ENCODE peak calls at places on chromosomes 6 and 20, in nine cellular contexts. L, C, I, W, P, Q, O, D and J are unnamed samples.

GRCh38 chr6:26103141-26103769 is 16.0 kb downstream of the HFE start:
- DNase-seq in L (peak), C (no peak), I (no peak), W (no peak), P (peak), Q (no peak), O (no peak), D (no peak), J (no peak)

GRCh38 chr6:149317656-149318571 is at the start of gene TAB2:
- DNase-seq in L (peak), C (peak), I (peak), W (no peak), P (no peak), Q (peak), O (peak), D (peak), J (peak)

GRCh38 chr6:41071501-41071922 is 644 bp downstream of the OARD1 start:
- DNase-seq in L (no peak), C (peak), I (no peak), W (no peak), P (no peak), Q (no peak), O (no peak), D (peak), J (no peak)

GRCh38 chr20:11454966-11455799 is 462.5 kb upstream of the BTBD3 start:
- DNase-seq in L (peak), C (peak), I (no peak), W (no peak), P (no peak), Q (no peak), O (no peak), D (no peak), J (no peak)

GRCh38 chr20:17835941-17836861 is 132.4 kb downstream of the SNX5 start:
- DNase-seq in L (no peak), C (no peak), I (no peak), W (peak), P (no peak), Q (no peak), O (peak), D (no peak), J (no peak)

GRCh38 chr6:42166444-42167141 is 6.6 kb upstream of the GUCA1A start:
- DNase-seq in L (peak), C (peak), I (peak), W (peak), P (no peak), Q (peak), O (peak), D (peak), J (peak)

GRCh38 chr6:163570579-163571231 is 156.2 kb downstream of the QKI start:
- DNase-seq in L (no peak), C (no peak), I (no peak), W (no peak), P (no peak), Q (no peak), O (no peak), D (no peak), J (no peak)

GRCh38 chr6:14696367-14696766 is 549.5 kb upstream of the JARID2 start:
- DNase-seq in L (no peak), C (no peak), I (no peak), W (no peak), P (no peak), Q (no peak), O (no peak), D (no peak), J (no peak)

GRCh38 chr6:127484207-127484858 is 25.1 kb upstream of the KIAA0408 start:
- DNase-seq in L (peak), C (no peak), I (no peak), W (peak), P (no peak), Q (no peak), O (no peak), D (no peak), J (peak)